ENCODE peak calls at places on chromosomes 7 and 10, in seven cellular contexts. N, D, Q, V, A, L and U are unnamed samples.
A peak's percentile ranks its signal among the peaks of the same experiment; 100 is the strongest.

GRCh38 chr10:94626476-94626875 is 57.1 kb upstream of the CYP2C18 start:
- DNase-seq in N (no peak), D (no peak), Q (no peak), V (no peak), A (no peak), L (no peak), U (no peak)

GRCh38 chr10:120755771-120756170 is 95.4 kb upstream of the WDR11 start:
- DNase-seq in N (no peak), D (no peak), Q (no peak), V (no peak), A (no peak), L (no peak), U (no peak)

GRCh38 chr10:7606977-7607404 is 59.8 kb downstream of the ITIH5 start:
- DNase-seq in N (no peak), D (no peak), Q (no peak), V (no peak), A (no peak), L (peak; percentile 9), U (no peak)

GRCh38 chr10:79084012-79084971 is 15.5 kb downstream of the ZMIZ1 start:
- DNase-seq in N (peak; percentile 96), D (no peak), Q (peak; percentile 86), V (no peak), A (no peak), L (peak; percentile 92), U (peak; percentile 86)

GRCh38 chr7:19798986-19799385 is 25.6 kb upstream of the TMEM196 start:
- DNase-seq in N (no peak), D (no peak), Q (peak; percentile 18), V (no peak), A (no peak), L (no peak), U (no peak)

GRCh38 chr10:31707578-31708411 is 220.8 kb downstream of the ARHGAP12 start:
- DNase-seq in N (peak; percentile 90), D (no peak), Q (peak; percentile 85), V (peak; percentile 49), A (peak; percentile 13), L (peak; percentile 86), U (peak; percentile 75)

GRCh38 chr10:88254091-88254490 is 329.0 kb downstream of the RNLS start:
- DNase-seq in N (no peak), D (no peak), Q (peak; percentile 91), V (no peak), A (no peak), L (peak; percentile 86), U (no peak)

GRCh38 chr10:70682920-70683600 is 10.8 kb downstream of the ADAMTS14 start:
- DNase-seq in N (no peak), D (no peak), Q (no peak), V (no peak), A (no peak), L (no peak), U (no peak)

GRCh38 chr10:14873090-14873760 is 5.4 kb upstream of the SUV39H2 start:
- DNase-seq in N (no peak), D (no peak), Q (no peak), V (no peak), A (no peak), L (peak; percentile 84), U (no peak)

GRCh38 chr7:143416565-143417149 is 8.0 kb upstream of the EPHA1 start:
- DNase-seq in N (peak; percentile 89), D (peak; percentile 47), Q (peak; percentile 37), V (no peak), A (no peak), L (no peak), U (no peak)

GRCh38 chr10:124283215-124284046 is 135.3 kb downstream of the OAT start:
- DNase-seq in N (no peak), D (no peak), Q (no peak), V (no peak), A (no peak), L (no peak), U (no peak)

GRCh38 chr7:5237286-5237685 is 45.5 kb upstream of the SLC29A4 start:
- DNase-seq in N (no peak), D (no peak), Q (no peak), V (no peak), A (no peak), L (peak; percentile 26), U (peak; percentile 91)

GRCh38 chr10:43857206-43857952 is 208.7 kb upstream of the ZNF32 start:
- DNase-seq in N (no peak), D (no peak), Q (peak; percentile 74), V (no peak), A (no peak), L (peak; percentile 91), U (no peak)

GRCh38 chr10:132322621-132323048 is 9.4 kb upstream of the LRRC27 start:
- DNase-seq in N (no peak), D (no peak), Q (no peak), V (no peak), A (no peak), L (peak; percentile 67), U (no peak)

GRCh38 chr10:114654829-114655575 is 3.1 kb downstream of the ABLIM1 start:
- DNase-seq in N (no peak), D (no peak), Q (no peak), V (no peak), A (no peak), L (no peak), U (no peak)

GRCh38 chr7:22610871-22611757 is 111.1 kb upstream of the STEAP1B start:
- DNase-seq in N (no peak), D (no peak), Q (no peak), V (no peak), A (no peak), L (peak; percentile 74), U (no peak)

GRCh38 chr7:16934947-16935742 is 53.4 kb upstream of the AGR3 start:
- DNase-seq in N (no peak), D (no peak), Q (peak; percentile 32), V (no peak), A (no peak), L (peak; percentile 26), U (no peak)

GRCh38 chr10:68112837-68113236 is 3.5 kb downstream of the MYPN start:
- DNase-seq in N (no peak), D (no peak), Q (no peak), V (no peak), A (no peak), L (no peak), U (no peak)

GRCh38 chr7:100895701-100895955 is at the start of gene ACHE:
- DNase-seq in N (no peak), D (no peak), Q (no peak), V (no peak), A (no peak), L (no peak), U (no peak)

GRCh38 chr10:81696609-81697388 is 178.2 kb upstream of the NRG3 start:
- DNase-seq in N (no peak), D (peak; percentile 13), Q (no peak), V (no peak), A (no peak), L (no peak), U (no peak)